ENCODE peak calls at places on chromosomes 16 and 17, in seven cellular contexts. Q is activated CD4-positive, alpha-beta T cell treated with anti-CD3 and anti-CD28 coated beads for 48 hours; T is stimulated activated CD4-positive, alpha-beta T cell treated with anti-CD3 and anti-CD28 coated beads, Interleukin-1b, Interleukin-23, amount 100 ng/mL, for 1 hour; H is stimulated activated CD8-positive, alpha-beta memory T cell treated with anti-CD3 and anti-CD28 coated beads, Interleukin-2, amount 100 ng/mL, for 48 hours; E is cortex of kidney; F is HS-5; C is cerebellar cortex. U is an unnamed sample.

GRCh38 chr16:11316331-11317015 is 28.8 kb upstream of the RMI2 start:
- DNase-seq in Q (no peak), T (no peak), H (no peak), E (no peak), F (no peak), C (no peak), U (no peak)

GRCh38 chr16:23876256-23876896 is 40.6 kb downstream of the PRKCB start:
- DNase-seq in Q (no peak), T (no peak), H (no peak), E (no peak), F (no peak), C (no peak), U (no peak)

GRCh38 chr17:20264996-20265395 is 202.3 kb downstream of the LGALS9B start:
- DNase-seq in Q (no peak), T (no peak), H (no peak), E (no peak), F (no peak), C (no peak), U (no peak)

GRCh38 chr16:75320435-75320834 is 69.0 kb upstream of the BCAR1 start:
- DNase-seq in Q (no peak), T (no peak), H (no peak), E (no peak), F (no peak), C (no peak), U (no peak)

GRCh38 chr17:10125761-10126553 is 72.4 kb downstream of the GAS7 start:
- DNase-seq in Q (no peak), T (no peak), H (no peak), E (no peak), F (no peak), C (peak), U (no peak)

GRCh38 chr17:28268610-28269313 is 50.2 kb upstream of the TMEM97 start:
- DNase-seq in Q (no peak), T (no peak), H (no peak), E (no peak), F (no peak), C (no peak), U (no peak)

GRCh38 chr16:73996624-73997339 is 299.8 kb upstream of the PSMD7 start:
- DNase-seq in Q (no peak), T (no peak), H (no peak), E (no peak), F (no peak), C (no peak), U (no peak)

GRCh38 chr17:15332338-15332737 is 9.1 kb downstream of the TEKT3 start:
- DNase-seq in Q (no peak), T (no peak), H (no peak), E (no peak), F (no peak), C (no peak), U (no peak)

GRCh38 chr17:61815863-61816523 is 47.3 kb downstream of the BRIP1 start:
- DNase-seq in Q (no peak), T (no peak), H (no peak), E (no peak), F (no peak), C (no peak), U (no peak)

GRCh38 chr17:142876-143784 is 5.8 kb downstream of the SCGB1C2 start:
- DNase-seq in Q (no peak), T (no peak), H (no peak), E (no peak), F (no peak), C (no peak), U (peak)

GRCh38 chr17:52147431-52147830 is 11.1 kb downstream of the CA10 start:
- DNase-seq in Q (no peak), T (no peak), H (no peak), E (no peak), F (no peak), C (no peak), U (no peak)

GRCh38 chr17:76408037-76408849 is 23.8 kb downstream of the SPHK1 start:
- DNase-seq in Q (peak), T (peak), H (peak), E (no peak), F (no peak), C (peak), U (peak)

GRCh38 chr17:76816590-76817135 is 51.5 kb upstream of the MGAT5B start:
- DNase-seq in Q (peak), T (peak), H (peak), E (no peak), F (peak), C (peak), U (no peak)

GRCh38 chr16:83171396-83171795 is 544.6 kb downstream of the CDH13 start:
- DNase-seq in Q (no peak), T (no peak), H (no peak), E (no peak), F (no peak), C (no peak), U (no peak)